ENCODE peak calls at places on chromosome 12, in five cellular contexts. B, Q, C, V and H are unnamed samples.

GRCh38 chr12:52604859-52605258 is 3.6 kb upstream of the KRT72 start:
- DNase-seq in C (no peak), B (no peak), Q (no peak), V (no peak), H (no peak)

GRCh38 chr12:127723236-127723635 is 543.7 kb upstream of the TMEM132C start:
- DNase-seq in V (no peak), Q (no peak), B (no peak), C (no peak), H (no peak)

GRCh38 chr12:31310488-31310887 is 15.5 kb downstream of the SINHCAF start:
- DNase-seq in B (no peak), V (no peak), Q (no peak), C (no peak), H (no peak)

GRCh38 chr12:26918321-26919215 is 19.2 kb downstream of the INTS13 start:
- DNase-seq in Q (no peak), B (no peak), V (no peak), C (no peak), H (no peak)

GRCh38 chr12:113912761-113913295 is 53.3 kb downstream of the RBM19 start:
- DNase-seq in Q (peak), C (peak), V (peak), B (peak), H (peak)

GRCh38 chr12:105279460-105280056 is 43.6 kb upstream of the APPL2 start:
- DNase-seq in C (peak), B (peak), Q (peak), V (no peak), H (no peak)

GRCh38 chr12:87200289-87200979 is 828.8 kb downstream of the C12orf50 start:
- DNase-seq in V (no peak), Q (no peak), B (peak), C (no peak), H (no peak)

GRCh38 chr12:7130791-7131501 is 775 bp downstream of the CLSTN3 start:
- DNase-seq in B (peak), V (peak), C (peak), Q (peak), H (peak)

GRCh38 chr12:18217981-18218380 is 43.3 kb upstream of the PIK3C2G start:
- DNase-seq in B (no peak), C (no peak), Q (no peak), V (no peak), H (no peak)

GRCh38 chr12:107794451-107794850 is 19.9 kb downstream of the ASCL4 start:
- DNase-seq in Q (no peak), B (no peak), V (no peak), C (no peak), H (no peak)

GRCh38 chr12:128790653-128791373 is 32.9 kb downstream of the SLC15A4 start:
- DNase-seq in Q (no peak), V (peak), B (no peak), C (no peak), H (no peak)

GRCh38 chr12:86735072-86735471 is 478.9 kb upstream of the MGAT4C start:
- DNase-seq in Q (no peak), V (no peak), C (no peak), B (no peak), H (no peak)

GRCh38 chr12:56001446-56002100 is 4.5 kb downstream of the SUOX start:
- DNase-seq in B (no peak), C (no peak), Q (no peak), V (no peak), H (no peak)

GRCh38 chr12:18752280-18752920 is 14.5 kb downstream of the CAPZA3 start:
- DNase-seq in V (no peak), Q (no peak), C (no peak), B (no peak), H (no peak)

GRCh38 chr12:110537605-110538409 is 35.7 kb downstream of the RAD9B start:
- DNase-seq in B (peak), C (peak), V (peak), Q (no peak), H (no peak)

GRCh38 chr12:6056406-6057211 is 67.9 kb downstream of the VWF start:
- DNase-seq in V (no peak), C (no peak), B (peak), Q (no peak), H (peak)

GRCh38 chr12:65192963-65193516 is 23.7 kb downstream of the LEMD3 start:
- DNase-seq in Q (no peak), C (no peak), V (no peak), B (no peak), H (no peak)

GRCh38 chr12:105214670-105215375 is 21.2 kb downstream of the APPL2 start:
- DNase-seq in B (no peak), C (peak), Q (no peak), V (no peak), H (peak)

GRCh38 chr12:92539966-92540791 is 162.6 kb upstream of the PLEKHG7 start:
- DNase-seq in C (no peak), V (no peak), Q (no peak), B (peak), H (no peak)

GRCh38 chr12:101256271-101256670 is 23.6 kb upstream of the UTP20 start:
- DNase-seq in B (no peak), C (no peak), V (no peak), Q (no peak), H (no peak)

GRCh38 chr12:21940549-21940948 is 677 bp downstream of the ABCC9 start:
- DNase-seq in C (no peak), V (peak), Q (no peak), B (peak), H (no peak)

DNA sequence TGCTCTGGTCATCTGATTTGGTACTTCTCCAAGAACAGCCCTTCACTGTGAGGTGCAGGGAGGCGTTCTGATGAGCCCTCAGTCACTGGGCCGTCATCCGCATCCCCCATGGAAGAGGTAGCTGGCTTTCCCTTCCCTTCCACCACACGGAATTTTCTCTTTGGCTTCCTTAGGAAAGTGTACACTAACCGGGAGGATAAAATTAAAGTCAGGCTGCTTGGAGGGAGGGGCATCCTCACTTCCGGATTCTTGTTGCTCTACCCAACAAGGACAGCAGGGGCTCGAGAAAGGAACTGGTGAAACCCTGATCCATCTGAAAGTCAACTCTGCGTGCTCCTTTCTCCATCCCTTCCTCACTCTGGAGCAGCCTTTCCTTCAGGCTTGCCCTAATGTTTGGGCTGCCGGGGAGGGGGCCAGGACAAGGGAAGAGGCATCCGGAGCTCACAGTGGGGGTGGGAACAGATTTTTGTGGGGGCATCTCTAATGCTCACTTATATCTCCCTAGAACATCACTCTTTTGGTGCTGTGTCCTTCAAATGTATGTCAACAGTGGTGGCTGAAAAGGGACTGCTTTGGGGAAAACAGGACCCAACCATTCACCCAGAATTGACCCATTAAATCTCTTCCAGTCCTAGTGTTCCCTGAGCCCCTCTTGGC is 101.4 kb upstream of the FKBP4 start:
- DNase-seq in C (no peak), B (no peak), Q (no peak), V (no peak), H (no peak)
- TF ChIP-seq CTCF in C (no peak), B (no peak), Q (no peak), V (no peak), H (no peak)

GRCh38 chr12:131604146-131604844 is 106.6 kb upstream of the SFSWAP start:
- DNase-seq in V (no peak), Q (no peak), C (peak), B (no peak), H (peak)
- H3K4me3 ChIP-seq in V (no peak), Q (no peak), C (no peak), B (no peak), H (no peak)

GRCh38 chr12:94748726-94749421 is 98.5 kb upstream of the TMCC3 start:
- DNase-seq in V (no peak), C (no peak), Q (no peak), B (no peak), H (no peak)

GRCh38 chr12:94753071-94753779 is 102.9 kb upstream of the TMCC3 start:
- DNase-seq in B (no peak), C (no peak), Q (no peak), V (no peak), H (no peak)

GRCh38 chr12:94749890-94750289 is 99.5 kb upstream of the TMCC3 start:
- DNase-seq in B (no peak), V (no peak), Q (no peak), C (no peak), H (no peak)

GRCh38 chr12:94750891-94751290 is 100.5 kb upstream of the TMCC3 start:
- DNase-seq in V (no peak), Q (no peak), B (no peak), C (no peak), H (no peak)

DNA sequence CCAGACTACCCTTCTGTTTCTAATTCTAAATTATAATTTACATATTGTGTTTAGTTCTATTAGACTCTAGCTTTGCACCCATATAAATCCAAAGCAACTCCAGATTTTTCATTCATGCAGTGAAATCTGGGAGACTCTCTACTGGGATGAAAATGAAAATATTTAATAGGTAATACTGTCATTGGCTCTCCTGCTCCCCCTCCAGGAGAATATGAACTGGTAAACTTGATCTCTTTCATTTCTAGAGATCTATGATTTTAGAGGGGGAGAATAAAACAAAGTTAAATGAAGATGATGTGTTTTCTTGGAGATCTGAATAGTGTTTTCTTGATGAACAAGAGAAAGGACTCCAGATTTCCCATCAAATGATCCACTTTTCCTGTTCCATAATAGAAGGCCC is 104.3 kb upstream of the TMCC3 start:
- DNase-seq in Q (no peak), C (no peak), V (no peak), B (no peak), H (no peak)
- TF ChIP-seq CTCF in Q (peak), C (no peak), V (peak), B (peak), H (no peak)

DNA sequence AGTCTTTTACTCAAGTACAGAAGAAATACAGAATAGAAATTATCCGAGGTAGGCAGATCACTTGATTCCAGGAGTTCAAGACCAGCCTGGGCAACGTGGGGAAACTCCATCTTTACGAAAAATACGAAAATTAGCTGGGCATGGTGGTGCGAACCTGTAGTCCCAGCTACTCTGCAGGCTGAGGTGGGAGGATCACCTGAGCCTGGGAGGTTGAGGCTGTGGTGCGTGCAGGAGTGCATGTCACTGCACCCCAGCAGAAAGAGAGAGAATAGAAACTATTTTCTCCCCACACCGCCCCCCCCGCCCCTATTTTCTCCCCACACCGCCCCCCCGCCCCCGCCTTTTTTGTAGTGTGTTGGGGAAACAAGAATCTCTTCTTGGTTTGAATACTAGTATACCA is 2.2 kb downstream of the DNM1L start:
- DNase-seq in B (no peak), V (no peak), C (no peak), Q (no peak), H (no peak)
- H3K4me3 ChIP-seq in B (no peak), V (no peak), C (no peak), Q (no peak), H (no peak)

GRCh38 chr12:10900972-10901371 is 8.4 kb downstream of the TAS2R13 start:
- DNase-seq in V (no peak), C (no peak), B (no peak), Q (no peak), H (no peak)

GRCh38 chr12:10904686-10905085 is 4.7 kb downstream of the TAS2R13 start:
- DNase-seq in V (no peak), Q (no peak), C (no peak), B (no peak), H (no peak)

GRCh38 chr12:10900530-10900929 is 8.8 kb downstream of the TAS2R13 start:
- DNase-seq in V (no peak), Q (no peak), C (no peak), B (no peak), H (no peak)

GRCh38 chr12:10896854-10897253 is 12.5 kb downstream of the TAS2R13 start:
- DNase-seq in C (no peak), V (no peak), Q (no peak), B (no peak), H (no peak)

DNA sequence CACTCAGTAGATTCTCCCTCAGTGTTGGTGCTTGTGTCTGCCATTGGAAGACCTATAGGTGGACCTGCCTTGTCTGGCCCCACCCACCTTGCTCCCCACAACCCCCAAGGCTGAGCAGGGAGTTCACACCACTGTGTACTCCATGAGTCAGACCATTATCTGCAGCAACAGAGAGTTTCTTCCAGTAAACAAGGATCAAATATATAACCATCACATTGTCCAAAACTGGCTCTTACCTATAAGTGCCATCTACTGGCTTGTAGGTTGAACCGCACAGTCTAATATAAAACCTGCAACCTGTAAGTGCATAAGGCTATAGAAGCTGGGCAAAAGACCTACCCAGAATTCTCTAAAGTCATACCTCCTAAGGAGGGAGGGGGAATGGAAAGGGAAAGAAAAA is 7.9 kb downstream of the TAS2R13 start:
- DNase-seq in V (no peak), B (no peak), Q (no peak), C (no peak), H (no peak)
- TF ChIP-seq CTCF in V (no peak), B (no peak), Q (no peak), C (no peak), H (no peak)

GRCh38 chr12:53623986-53624385 is 2.2 kb downstream of the ATF7 start:
- DNase-seq in C (no peak), V (no peak), Q (no peak), B (peak), H (no peak)
- H3K4me3 ChIP-seq in C (peak), V (peak), Q (no peak), B (no peak), H (peak)

GRCh38 chr12:121927798-121928197 is 9.4 kb downstream of the CFAP251 start:
- DNase-seq in V (no peak), C (no peak), B (no peak), Q (no peak), H (no peak)

GRCh38 chr12:121921106-121921505 is 2.7 kb downstream of the CFAP251 start:
- DNase-seq in B (no peak), C (no peak), V (no peak), Q (no peak), H (no peak)

GRCh38 chr12:121930862-121931261 is 12.5 kb downstream of the CFAP251 start:
- DNase-seq in B (no peak), C (no peak), Q (no peak), V (no peak), H (no peak)

GRCh38 chr12:121926874-121927706 is 8.7 kb downstream of the CFAP251 start:
- DNase-seq in C (no peak), Q (no peak), B (no peak), V (no peak), H (no peak)

GRCh38 chr12:121925361-121925725 is 7.0 kb downstream of the CFAP251 start:
- DNase-seq in V (no peak), B (no peak), Q (no peak), C (no peak), H (no peak)
- TF ChIP-seq CTCF in V (no peak), B (no peak), Q (no peak), C (no peak), H (no peak)

DNA sequence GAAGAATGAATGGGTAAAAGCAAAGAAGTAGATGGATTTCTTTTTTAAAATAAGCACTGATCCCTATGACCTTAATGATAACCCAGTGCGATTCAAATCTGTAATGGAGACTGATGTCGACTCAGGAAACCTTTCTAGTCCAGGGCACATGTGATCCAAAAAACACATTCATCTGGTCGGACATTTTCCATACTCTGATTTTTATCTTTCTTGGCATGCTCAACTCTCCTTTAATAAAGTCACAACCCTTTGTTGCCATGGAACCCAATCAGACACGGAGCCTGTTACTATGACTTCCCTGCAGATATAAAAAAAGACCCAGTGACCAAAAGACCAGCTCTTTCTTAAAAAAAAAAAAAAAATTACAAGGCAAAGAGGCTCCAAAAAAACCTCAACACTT is 27.9 kb downstream of the TMCC3 start:
- DNase-seq in V (no peak), B (no peak), C (no peak), Q (no peak), H (no peak)
- H3K4me3 ChIP-seq in V (no peak), B (no peak), C (no peak), Q (peak), H (peak)